ENCODE peak calls at places on chromosomes 12 and 14, in four cellular contexts. One of them, this sample, is unnamed.

GRCh38 chr12:116406529-116406928 is 129.0 kb upstream of the MED13L start:
- DNase-seq in SK-N-SH: no peak
- DNase-seq in fibroblast of lung: peak; percentile 88
- DNase-seq in mesendoderm: peak; percentile 98
- DNase-seq in this sample: no peak

GRCh38 chr14:64878775-64879634 is 702 bp downstream of the SPTB start:
- DNase-seq in fibroblast of lung: no peak
- DNase-seq in SK-N-SH: peak; percentile 15
- DNase-seq in mesendoderm: peak; percentile 30
- DNase-seq in this sample: no peak

GRCh38 chr12:34595749-34596733 is 573.7 kb downstream of the ALG10 start:
- DNase-seq in mesendoderm: no peak
- DNase-seq in SK-N-SH: no peak
- DNase-seq in fibroblast of lung: no peak
- DNase-seq in this sample: no peak

GRCh38 chr14:77859934-77860570 is 60.1 kb downstream of the ADCK1 start:
- DNase-seq in fibroblast of lung: no peak
- DNase-seq in mesendoderm: no peak
- DNase-seq in SK-N-SH: no peak
- DNase-seq in this sample: no peak

GRCh38 chr12:9347328-9348127 is 139.3 kb upstream of the PZP start:
- DNase-seq in SK-N-SH: no peak
- DNase-seq in mesendoderm: no peak
- DNase-seq in fibroblast of lung: peak; percentile 71
- DNase-seq in this sample: no peak

GRCh38 chr14:99524804-99525698 is 43.8 kb downstream of the CCNK start:
- DNase-seq in mesendoderm: peak; percentile 72
- DNase-seq in fibroblast of lung: peak; percentile 66
- DNase-seq in SK-N-SH: peak; percentile 57
- DNase-seq in this sample: peak; percentile 60

GRCh38 chr12:14630793-14631192 is 63.1 kb upstream of the PLBD1 start:
- DNase-seq in fibroblast of lung: no peak
- DNase-seq in mesendoderm: peak; percentile 31
- DNase-seq in SK-N-SH: no peak
- DNase-seq in this sample: no peak

GRCh38 chr12:76346798-76347420 is 1.3 kb downstream of the BBS10 start:
- DNase-seq in SK-N-SH: peak; percentile 29
- DNase-seq in fibroblast of lung: peak; percentile 85
- DNase-seq in mesendoderm: peak; percentile 43
- DNase-seq in this sample: peak; percentile 75

GRCh38 chr14:34874386-34875030 is 652 bp downstream of the BAZ1A start:
- DNase-seq in SK-N-SH: peak; percentile 86
- DNase-seq in mesendoderm: peak; percentile 78
- DNase-seq in fibroblast of lung: peak; percentile 60
- DNase-seq in this sample: peak; percentile 85

GRCh38 chr12:76242813-76243540 is 105.2 kb downstream of the BBS10 start:
- DNase-seq in SK-N-SH: no peak
- DNase-seq in mesendoderm: no peak
- DNase-seq in fibroblast of lung: peak; percentile 48
- DNase-seq in this sample: no peak

GRCh38 chr12:53492830-53493609 is 6.2 kb downstream of the MAP3K12 start:
- DNase-seq in SK-N-SH: peak; percentile 97
- DNase-seq in fibroblast of lung: peak; percentile 89
- DNase-seq in mesendoderm: peak; percentile 98
- DNase-seq in this sample: peak; percentile 95

GRCh38 chr12:64900540-64900939 is 76.1 kb downstream of the TBC1D30 start:
- DNase-seq in mesendoderm: no peak
- DNase-seq in fibroblast of lung: peak; percentile 64
- DNase-seq in SK-N-SH: no peak
- DNase-seq in this sample: no peak

GRCh38 chr12:8629486-8630033 is 16.9 kb upstream of the AICDA start:
- DNase-seq in fibroblast of lung: no peak
- DNase-seq in SK-N-SH: no peak
- DNase-seq in mesendoderm: no peak
- DNase-seq in this sample: no peak

GRCh38 chr12:99131761-99132199 is 486.7 kb downstream of the APAF1 start:
- DNase-seq in SK-N-SH: no peak
- DNase-seq in mesendoderm: peak; percentile 91
- DNase-seq in fibroblast of lung: no peak
- DNase-seq in this sample: peak; percentile 50

GRCh38 chr14:24366664-24367505 is 1.1 kb upstream of the NFATC4 start:
- DNase-seq in mesendoderm: peak; percentile 99
- DNase-seq in fibroblast of lung: peak; percentile 96
- DNase-seq in SK-N-SH: peak; percentile 85
- DNase-seq in this sample: peak; percentile 96

GRCh38 chr14:22564463-22564862 is 24.6 kb downstream of the DAD1 start:
- DNase-seq in fibroblast of lung: no peak
- DNase-seq in mesendoderm: no peak
- DNase-seq in SK-N-SH: no peak
- DNase-seq in this sample: no peak

GRCh38 chr12:50057000-50057841 is at the start of gene ASIC1:
- DNase-seq in fibroblast of lung: peak; percentile 70
- DNase-seq in SK-N-SH: peak; percentile 95
- DNase-seq in mesendoderm: peak; percentile 69
- DNase-seq in this sample: peak; percentile 84

GRCh38 chr12:65685514-65685913 is 138.8 kb upstream of the HMGA2 start:
- DNase-seq in mesendoderm: peak; percentile 59
- DNase-seq in fibroblast of lung: peak; percentile 57
- DNase-seq in SK-N-SH: peak; percentile 7
- DNase-seq in this sample: peak; percentile 56

GRCh38 chr12:40775681-40776080 is 83.4 kb downstream of the CNTN1 start:
- DNase-seq in fibroblast of lung: no peak
- DNase-seq in mesendoderm: no peak
- DNase-seq in SK-N-SH: no peak
- DNase-seq in this sample: no peak

GRCh38 chr12:10113085-10113484 is 14.3 kb upstream of the CLEC1A start:
- DNase-seq in mesendoderm: no peak
- DNase-seq in SK-N-SH: no peak
- DNase-seq in fibroblast of lung: peak; percentile 64
- DNase-seq in this sample: no peak

GRCh38 chr14:59161571-59162175 is 26.8 kb upstream of the DAAM1 start:
- DNase-seq in mesendoderm: peak; percentile 48
- DNase-seq in fibroblast of lung: peak; percentile 91
- DNase-seq in SK-N-SH: no peak
- DNase-seq in this sample: no peak

GRCh38 chr12:68978678-68979077 is 45.7 kb upstream of the CPM start:
- DNase-seq in SK-N-SH: no peak
- DNase-seq in mesendoderm: no peak
- DNase-seq in fibroblast of lung: no peak
- DNase-seq in this sample: no peak

GRCh38 chr12:107779077-107779840 is 4.8 kb downstream of the ASCL4 start:
- DNase-seq in fibroblast of lung: no peak
- DNase-seq in SK-N-SH: no peak
- DNase-seq in mesendoderm: no peak
- DNase-seq in this sample: no peak

GRCh38 chr12:76236640-76237039 is 111.6 kb downstream of the BBS10 start:
- DNase-seq in mesendoderm: no peak
- DNase-seq in fibroblast of lung: no peak
- DNase-seq in SK-N-SH: no peak
- DNase-seq in this sample: no peak

GRCh38 chr12:2891240-2892053 is 756 bp downstream of the TULP3 start:
- DNase-seq in fibroblast of lung: peak; percentile 70
- DNase-seq in mesendoderm: peak; percentile 67
- DNase-seq in SK-N-SH: peak; percentile 68
- DNase-seq in this sample: peak; percentile 61

GRCh38 chr12:26264215-26264838 is 69.0 kb downstream of the SSPN start:
- DNase-seq in fibroblast of lung: peak; percentile 37
- DNase-seq in SK-N-SH: no peak
- DNase-seq in mesendoderm: no peak
- DNase-seq in this sample: no peak

GRCh38 chr12:28987538-28988383 is 161.3 kb upstream of the FAR2 start:
- DNase-seq in mesendoderm: no peak
- DNase-seq in SK-N-SH: no peak
- DNase-seq in fibroblast of lung: no peak
- DNase-seq in this sample: no peak

GRCh38 chr12:3281588-3282150 is 204.5 kb downstream of the TSPAN9 start:
- DNase-seq in mesendoderm: no peak
- DNase-seq in SK-N-SH: peak; percentile 88
- DNase-seq in fibroblast of lung: no peak
- DNase-seq in this sample: no peak

GRCh38 chr12:11981174-11981733 is 89.5 kb upstream of the BCL2L14 start:
- DNase-seq in fibroblast of lung: no peak
- DNase-seq in SK-N-SH: no peak
- DNase-seq in mesendoderm: no peak
- DNase-seq in this sample: no peak

GRCh38 chr12:92036771-92037453 is 108.7 kb downstream of the BTG1 start:
- DNase-seq in mesendoderm: no peak
- DNase-seq in SK-N-SH: no peak
- DNase-seq in fibroblast of lung: peak; percentile 86
- DNase-seq in this sample: no peak

GRCh38 chr14:86796221-86797074 is 1196.5 kb downstream of the GALC start:
- DNase-seq in fibroblast of lung: peak; percentile 41
- DNase-seq in SK-N-SH: no peak
- DNase-seq in mesendoderm: no peak
- DNase-seq in this sample: no peak

GRCh38 chr12:112163471-112164325 is 38.3 kb downstream of the TRAFD1 start:
- DNase-seq in SK-N-SH: no peak
- DNase-seq in mesendoderm: no peak
- DNase-seq in fibroblast of lung: no peak
- DNase-seq in this sample: no peak

GRCh38 chr14:53952533-53952932 is 4.1 kb downstream of the BMP4 start:
- DNase-seq in mesendoderm: peak; percentile 71
- DNase-seq in SK-N-SH: no peak
- DNase-seq in fibroblast of lung: peak; percentile 26
- DNase-seq in this sample: no peak

GRCh38 chr14:53954551-53955233 is 1.9 kb downstream of the BMP4 start:
- DNase-seq in SK-N-SH: no peak
- DNase-seq in mesendoderm: no peak
- DNase-seq in fibroblast of lung: peak; percentile 41
- DNase-seq in this sample: no peak

GRCh38 chr14:53955234-53955556 is 1.4 kb downstream of the BMP4 start:
- DNase-seq in mesendoderm: no peak
- DNase-seq in fibroblast of lung: no peak
- DNase-seq in SK-N-SH: no peak
- DNase-seq in this sample: no peak

GRCh38 chr14:53953002-53953827 is 3.4 kb downstream of the BMP4 start:
- DNase-seq in SK-N-SH: peak; percentile 75
- DNase-seq in mesendoderm: peak; percentile 93
- DNase-seq in fibroblast of lung: peak; percentile 90
- DNase-seq in this sample: no peak

GRCh38 chr14:53953828-53954550 is 2.6 kb downstream of the BMP4 start:
- DNase-seq in fibroblast of lung: peak; percentile 54
- DNase-seq in mesendoderm: peak; percentile 66
- DNase-seq in SK-N-SH: peak; percentile 46
- DNase-seq in this sample: no peak
- H3K4me3 ChIP-seq in fibroblast of lung: peak overlapping the region; percentile 94
- H3K4me3 ChIP-seq in mesendoderm: peak overlapping the region; percentile 91
- H3K4me3 ChIP-seq in SK-N-SH: peak overlapping the region; percentile 27
- H3K4me3 ChIP-seq in this sample: no peak overlapping the region

DNA sequence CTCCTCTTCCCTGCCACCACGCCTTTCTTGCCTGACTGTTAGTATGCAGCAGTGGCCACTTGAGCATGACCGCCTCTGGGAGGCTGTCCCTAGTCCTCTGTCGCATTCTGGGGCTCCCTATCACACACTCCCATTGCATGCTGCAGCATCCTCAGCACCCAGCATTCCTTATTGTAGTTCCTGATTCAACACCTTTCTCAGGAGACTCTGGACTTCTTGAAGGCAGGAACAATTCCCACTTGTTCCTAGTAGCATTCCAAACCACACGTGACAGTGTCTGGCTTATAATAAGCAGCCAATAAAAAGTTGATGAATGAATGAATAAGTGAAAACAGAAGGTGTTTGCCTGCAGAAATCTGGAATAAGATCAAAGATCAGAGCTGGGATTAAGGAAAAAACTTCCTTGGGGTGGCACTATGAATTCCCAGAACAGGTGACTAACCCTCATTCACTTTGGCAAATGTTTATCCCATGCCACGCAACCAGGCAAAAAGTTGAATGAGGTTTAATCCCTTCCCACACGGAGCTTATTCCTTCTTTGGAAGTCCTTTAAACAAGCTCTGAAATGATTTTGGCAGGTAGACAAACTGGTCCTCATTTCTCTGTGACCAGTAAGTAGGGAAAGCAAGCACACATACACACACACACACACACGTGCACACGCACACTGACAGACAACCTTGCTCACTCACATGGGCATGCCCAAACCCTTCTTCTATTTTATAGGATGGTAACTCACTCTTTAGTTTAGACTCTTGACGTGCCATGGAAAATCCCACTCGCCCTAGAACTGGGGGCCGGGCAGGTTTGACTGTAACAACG is 26.5 kb downstream of the NTF3 start:
- DNase-seq in SK-N-SH: no peak
- DNase-seq in fibroblast of lung: no peak
- DNase-seq in mesendoderm: no peak
- DNase-seq in this sample: no peak
- H3K9ac ChIP-seq in SK-N-SH: no peak overlapping the region
- H3K9ac ChIP-seq in fibroblast of lung: no peak overlapping the region
- H3K9ac ChIP-seq in mesendoderm: no peak overlapping the region
- H3K9ac ChIP-seq in this sample: no peak overlapping the region

GRCh38 chr12:106107566-106107965 is 31.2 kb downstream of the NUAK1 start:
- DNase-seq in mesendoderm: no peak
- DNase-seq in fibroblast of lung: no peak
- DNase-seq in SK-N-SH: no peak
- DNase-seq in this sample: no peak
- H3K4me2 ChIP-seq in mesendoderm: no peak overlapping the region
- H3K4me2 ChIP-seq in fibroblast of lung: no peak overlapping the region
- H3K4me2 ChIP-seq in SK-N-SH: peak overlapping the region; percentile 52
- H3K4me2 ChIP-seq in this sample: no peak overlapping the region

GRCh38 chr12:93202688-93203087 is 175.0 kb upstream of the NUDT4 start:
- DNase-seq in mesendoderm: no peak
- DNase-seq in fibroblast of lung: no peak
- DNase-seq in SK-N-SH: no peak
- DNase-seq in this sample: no peak

GRCh38 chr12:93199831-93200236 is 177.9 kb upstream of the NUDT4 start:
- DNase-seq in SK-N-SH: no peak
- DNase-seq in fibroblast of lung: peak; percentile 65
- DNase-seq in mesendoderm: peak; percentile 21
- DNase-seq in this sample: no peak

GRCh38 chr12:93201990-93202389 is 175.7 kb upstream of the NUDT4 start:
- DNase-seq in mesendoderm: no peak
- DNase-seq in SK-N-SH: no peak
- DNase-seq in fibroblast of lung: no peak
- DNase-seq in this sample: no peak

GRCh38 chr12:93198086-93198485 is 179.6 kb upstream of the NUDT4 start:
- DNase-seq in mesendoderm: no peak
- DNase-seq in SK-N-SH: no peak
- DNase-seq in fibroblast of lung: peak; percentile 69
- DNase-seq in this sample: no peak

GRCh38 chr12:93200291-93200917 is 177.3 kb upstream of the NUDT4 start:
- DNase-seq in fibroblast of lung: peak; percentile 40
- DNase-seq in SK-N-SH: no peak
- DNase-seq in mesendoderm: no peak
- DNase-seq in this sample: no peak
- H3K4me3 ChIP-seq in fibroblast of lung: no peak overlapping the region
- H3K4me3 ChIP-seq in SK-N-SH: no peak overlapping the region
- H3K4me3 ChIP-seq in mesendoderm: no peak overlapping the region
- H3K4me3 ChIP-seq in this sample: no peak overlapping the region

GRCh38 chr14:78978896-78979295 is 808.7 kb downstream of the NRXN3 start:
- DNase-seq in fibroblast of lung: no peak
- DNase-seq in mesendoderm: no peak
- DNase-seq in SK-N-SH: no peak
- DNase-seq in this sample: no peak
- H3K9ac ChIP-seq in fibroblast of lung: no peak overlapping the region
- H3K9ac ChIP-seq in mesendoderm: no peak overlapping the region
- H3K9ac ChIP-seq in SK-N-SH: no peak overlapping the region
- H3K9ac ChIP-seq in this sample: no peak overlapping the region

GRCh38 chr12:45986646-45987338 is 3.6 kb downstream of the SCAF11 start:
- DNase-seq in fibroblast of lung: no peak
- DNase-seq in SK-N-SH: no peak
- DNase-seq in mesendoderm: peak; percentile 94
- DNase-seq in this sample: no peak
- H3K4me2 ChIP-seq in fibroblast of lung: peak overlapping the region; percentile 17
- H3K4me2 ChIP-seq in SK-N-SH: peak overlapping the region; percentile 94
- H3K4me2 ChIP-seq in mesendoderm: no peak overlapping the region
- H3K4me2 ChIP-seq in this sample: peak overlapping the region; percentile 98

This sample was measured in Karpas-422.